ENCODE peak calls at places on chromosomes 11 and 22, in seven cellular contexts. R, A, S, N, U, H and T are unnamed samples.
A peak's percentile ranks its signal among the peaks of the same experiment; 100 is the strongest.

GRCh38 chr11:77065878-77066228 is 918 bp upstream of the CAPN5 start:
- DNase-seq in R (no peak), A (peak; percentile 86), S (peak; percentile 34), N (no peak), U (peak; percentile 78), H (peak; percentile 71), T (no peak)

GRCh38 chr22:23180893-23181762 is 819 bp downstream of the BCR start:
- DNase-seq in R (peak; percentile 24), A (no peak), S (no peak), N (peak; percentile 33), U (peak; percentile 82), H (peak; percentile 38), T (no peak)

GRCh38 chr22:19984851-19985811 is 31.5 kb downstream of the ARVCF start:
- DNase-seq in R (no peak), A (no peak), S (no peak), N (no peak), U (peak; percentile 74), H (peak; percentile 15), T (no peak)

GRCh38 chr11:90364527-90364926 is 141.7 kb upstream of the CHORDC1 start:
- DNase-seq in R (peak; percentile 14), A (no peak), S (no peak), N (no peak), U (no peak), H (no peak), T (no peak)

GRCh38 chr11:35040221-35040942 is 98.6 kb upstream of the CD44 start:
- DNase-seq in R (peak; percentile 92), A (peak; percentile 53), S (no peak), N (no peak), U (no peak), H (no peak), T (no peak)

GRCh38 chr11:47257518-47258316 is at the start of gene NR1H3:
- DNase-seq in R (peak; percentile 88), A (peak; percentile 96), S (peak; percentile 82), N (peak; percentile 64), U (peak; percentile 94), H (peak; percentile 88), T (no peak)

GRCh38 chr11:134360050-134360835 is 28.5 kb downstream of the GLB1L2 start:
- DNase-seq in R (peak; percentile 80), A (peak; percentile 78), S (peak; percentile 96), N (peak; percentile 97), U (peak; percentile 90), H (peak; percentile 86), T (peak; percentile 45)

GRCh38 chr22:20080445-20080775 is 369 bp downstream of the DGCR8 start:
- DNase-seq in R (peak; percentile 51), A (peak; percentile 52), S (peak; percentile 58), N (peak; percentile 74), U (peak; percentile 88), H (peak; percentile 72), T (peak; percentile 53)

GRCh38 chr11:117807482-117808272 is 10.7 kb upstream of the DSCAML1 start:
- DNase-seq in R (peak; percentile 59), A (peak; percentile 73), S (peak; percentile 85), N (peak; percentile 85), U (peak; percentile 90), H (peak; percentile 67), T (peak; percentile 55)

GRCh38 chr11:119094816-119095065 is 6.9 kb downstream of the DPAGT1 start:
- DNase-seq in R (peak; percentile 78), A (peak; percentile 87), S (peak; percentile 74), N (peak; percentile 82), U (peak; percentile 96), H (peak; percentile 88), T (peak; percentile 81)

GRCh38 chr11:20310137-20310536 is 53.4 kb upstream of the HTATIP2 start:
- DNase-seq in R (no peak), A (no peak), S (no peak), N (no peak), U (no peak), H (no peak), T (no peak)

GRCh38 chr11:35752115-35752514 is 89.5 kb downstream of the TRIM44 start:
- DNase-seq in R (no peak), A (no peak), S (no peak), N (no peak), U (no peak), H (no peak), T (no peak)

GRCh38 chr11:16867097-16867496 is 128.7 kb downstream of the C11orf58 start:
- DNase-seq in R (no peak), A (no peak), S (no peak), N (no peak), U (no peak), H (no peak), T (no peak)

GRCh38 chr22:49398115-49398514 is 429.6 kb downstream of the BRD1 start:
- DNase-seq in R (no peak), A (no peak), S (no peak), N (no peak), U (no peak), H (no peak), T (no peak)

GRCh38 chr11:67277231-67277961 is 11.1 kb downstream of the GRK2 start:
- DNase-seq in R (peak; percentile 57), A (peak; percentile 89), S (peak; percentile 83), N (peak; percentile 57), U (peak; percentile 96), H (peak; percentile 88), T (peak; percentile 94)

GRCh38 chr22:23216331-23217170 is 36.2 kb downstream of the BCR start:
- DNase-seq in R (peak; percentile 21), A (no peak), S (no peak), N (no peak), U (peak; percentile 25), H (peak; percentile 44), T (peak; percentile 60)

GRCh38 chr11:2581931-2582435 is 117.8 kb downstream of the KCNQ1OT1 start:
- DNase-seq in R (no peak), A (no peak), S (peak; percentile 10), N (peak; percentile 15), U (peak; percentile 54), H (no peak), T (peak; percentile 36)

GRCh38 chr11:199004-199581 is 6.2 kb downstream of the SCGB1C1 start:
- DNase-seq in R (no peak), A (no peak), S (no peak), N (no peak), U (peak; percentile 59), H (no peak), T (no peak)

GRCh38 chr11:126127284-126127845 is 64.7 kb upstream of the CDON start:
- DNase-seq in R (no peak), A (no peak), S (no peak), N (no peak), U (no peak), H (no peak), T (no peak)

GRCh38 chr11:92324890-92325289 is 100.3 kb downstream of the FAT3 start:
- DNase-seq in R (no peak), A (no peak), S (no peak), N (no peak), U (no peak), H (no peak), T (no peak)

GRCh38 chr11:18634140-18635032 is at the start of gene SPTY2D1:
- DNase-seq in R (peak; percentile 99), A (peak; percentile 100), S (peak; percentile 98), N (peak; percentile 97), U (peak; percentile 100), H (peak; percentile 99), T (peak; percentile 99)
- TF ChIP-seq CTCF in R (no peak), A (no peak), S (no peak), N (no peak), U (no peak), H (no peak), T (no peak)

GRCh38 chr11:84780689-84781293 is 846.4 kb downstream of the DLG2 start:
- DNase-seq in R (peak; percentile 24), A (peak; percentile 6), S (no peak), N (no peak), U (no peak), H (no peak), T (no peak)
- TF ChIP-seq CTCF in R (peak; percentile 37), A (peak; percentile 33), S (no peak), N (peak; percentile 41), U (peak; percentile 35), H (peak; percentile 33), T (no peak)

DNA sequence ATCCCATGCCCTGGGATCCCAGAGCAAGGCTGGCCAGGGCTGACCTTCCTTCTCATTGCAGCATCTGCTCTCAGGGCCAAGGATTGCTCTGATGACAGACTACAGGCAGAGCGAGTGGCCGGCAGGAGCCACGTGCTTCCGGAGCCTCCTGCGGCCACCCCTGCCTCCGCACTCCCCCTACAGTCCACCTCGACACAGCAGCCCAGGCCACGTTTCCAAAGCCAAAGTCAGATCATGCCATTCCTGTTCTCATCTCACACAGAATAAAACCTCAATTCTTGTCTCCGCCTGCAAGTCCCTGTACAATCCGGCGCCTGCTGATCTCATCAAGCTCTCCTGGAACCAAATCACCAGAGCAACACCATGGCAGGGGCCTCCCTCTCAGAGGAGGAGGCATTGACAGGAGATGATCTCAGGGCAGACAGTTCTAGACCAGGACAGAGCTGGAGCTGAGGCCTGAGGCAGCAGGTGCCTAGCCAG is 20.9 kb upstream of the UPK3A start:
- DNase-seq in R (peak; percentile 75), A (peak; percentile 90), S (peak; percentile 73), N (peak; percentile 81), U (peak; percentile 92), H (peak; percentile 86), T (peak; percentile 74)
- TF ChIP-seq CTCF in R (peak; percentile 63), A (peak; percentile 87), S (peak; percentile 29), N (peak; percentile 52), U (peak; percentile 73), H (peak; percentile 83), T (peak; percentile 65)

DNA sequence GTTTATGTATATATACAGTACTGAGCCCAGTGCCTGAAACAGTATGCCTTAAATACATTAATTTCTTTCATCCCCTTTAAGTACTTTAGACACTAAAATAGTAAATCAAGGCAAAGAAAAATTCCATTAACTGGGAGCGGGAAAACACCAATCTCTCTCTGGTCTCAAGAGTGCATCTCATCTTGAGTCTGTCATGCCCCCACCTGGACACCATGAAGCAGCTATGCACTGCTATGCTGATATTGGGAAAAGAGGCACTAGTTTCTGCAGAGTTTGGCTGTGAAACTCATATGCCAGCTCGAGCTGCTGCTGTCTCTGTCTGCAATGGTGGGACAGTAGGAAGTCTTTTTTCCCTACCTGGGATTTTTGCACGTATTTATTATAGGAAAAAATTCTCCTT is 754.4 kb upstream of the RAG2 start:
- DNase-seq in R (no peak), A (no peak), S (no peak), N (no peak), U (no peak), H (no peak), T (no peak)
- TF ChIP-seq CTCF in R (no peak), A (no peak), S (no peak), N (no peak), U (no peak), H (peak; percentile 27), T (no peak)

DNA sequence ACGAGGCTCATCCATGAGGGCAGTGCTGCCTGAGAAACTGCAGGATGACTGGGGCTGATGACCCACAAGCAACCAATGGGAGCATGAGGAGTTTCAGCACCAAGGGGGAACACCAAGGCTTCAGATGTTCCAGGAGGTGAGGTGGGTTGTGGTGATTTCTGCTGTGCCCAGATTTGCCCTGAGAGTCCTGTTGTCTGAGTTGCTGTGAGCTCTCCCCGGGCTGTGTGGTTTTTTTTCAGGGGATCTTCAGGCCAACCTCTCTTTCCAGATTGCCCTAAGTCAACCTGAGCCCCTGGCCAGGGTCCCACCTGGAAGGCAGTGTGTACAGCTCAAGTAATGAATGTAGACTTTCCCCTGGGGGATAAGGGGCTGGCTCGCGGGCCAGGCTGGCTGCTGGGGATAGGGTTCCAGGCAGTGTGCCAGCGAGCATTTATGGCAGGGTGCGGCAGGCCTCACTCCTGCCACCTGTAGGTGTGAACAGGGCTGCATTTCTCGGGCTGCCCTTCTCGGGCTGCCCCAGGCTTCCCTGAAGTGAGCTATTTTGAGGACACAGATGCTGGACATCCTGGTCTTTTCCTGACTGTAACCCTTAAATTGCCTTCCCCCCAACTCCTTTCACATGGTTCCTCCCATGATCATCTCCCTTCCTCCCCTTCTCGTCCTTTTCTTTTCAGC is 9.8 kb downstream of the SLC22A6 start:
- DNase-seq in R (peak; percentile 61), A (peak; percentile 46), S (peak; percentile 71), N (peak; percentile 34), U (no peak), H (no peak), T (no peak)
- TF ChIP-seq CTCF in R (peak; percentile 56), A (peak; percentile 55), S (no peak), N (no peak), U (peak; percentile 57), H (no peak), T (peak; percentile 19)